ENCODE peak calls at places on chromosomes 12 and 14, in four cellular contexts. One of them, this sample, is unnamed.

GRCh38 chr12:71865166-71865713 is 25.7 kb downstream of the TBC1D15 start:
- DNase-seq in substantia nigra: no peak
- DNase-seq in body of pancreas: no peak
- DNase-seq in DMS153: no peak
- DNase-seq in this sample: no peak

GRCh38 chr12:57619434-57620244 is 8.4 kb downstream of the ARHGEF25 start:
- DNase-seq in DMS153: no peak
- DNase-seq in body of pancreas: no peak
- DNase-seq in substantia nigra: no peak
- DNase-seq in this sample: no peak

GRCh38 chr12:25730489-25731349 is 177.6 kb upstream of the LMNTD1 start:
- DNase-seq in DMS153: no peak
- DNase-seq in body of pancreas: no peak
- DNase-seq in substantia nigra: no peak
- DNase-seq in this sample: no peak

GRCh38 chr12:121167232-121167820 is 34.6 kb downstream of the P2RX7 start:
- DNase-seq in substantia nigra: no peak
- DNase-seq in DMS153: no peak
- DNase-seq in body of pancreas: peak
- DNase-seq in this sample: no peak

GRCh38 chr14:52369305-52369781 is 55.2 kb downstream of the PTGER2 start:
- DNase-seq in body of pancreas: no peak
- DNase-seq in substantia nigra: no peak
- DNase-seq in DMS153: no peak
- DNase-seq in this sample: no peak

GRCh38 chr12:117188961-117189724 is 1.1 kb downstream of the FBXO21 start:
- DNase-seq in body of pancreas: peak
- DNase-seq in DMS153: no peak
- DNase-seq in substantia nigra: peak
- DNase-seq in this sample: no peak

GRCh38 chr14:46818147-46818546 is 166.6 kb upstream of the RPL10L start:
- DNase-seq in body of pancreas: no peak
- DNase-seq in DMS153: no peak
- DNase-seq in substantia nigra: no peak
- DNase-seq in this sample: no peak

GRCh38 chr12:45762185-45763110 is 32.9 kb downstream of the ARID2 start:
- DNase-seq in DMS153: peak
- DNase-seq in body of pancreas: peak
- DNase-seq in substantia nigra: peak
- DNase-seq in this sample: peak

GRCh38 chr14:63726499-63726898 is 1.4 kb downstream of the SGPP1 start:
- DNase-seq in DMS153: no peak
- DNase-seq in body of pancreas: no peak
- DNase-seq in substantia nigra: no peak
- DNase-seq in this sample: no peak

GRCh38 chr14:67352055-67352454 is 7.5 kb downstream of the ATP6V1D start:
- DNase-seq in DMS153: no peak
- DNase-seq in substantia nigra: no peak
- DNase-seq in body of pancreas: no peak
- DNase-seq in this sample: no peak

GRCh38 chr14:93064411-93065271 is 51.1 kb downstream of the ITPK1 start:
- DNase-seq in DMS153: no peak
- DNase-seq in body of pancreas: no peak
- DNase-seq in substantia nigra: no peak
- DNase-seq in this sample: no peak

GRCh38 chr12:105321125-105321524 is 9.4 kb upstream of the C12orf75 start:
- DNase-seq in substantia nigra: no peak
- DNase-seq in DMS153: no peak
- DNase-seq in body of pancreas: no peak
- DNase-seq in this sample: no peak

This sample was measured in NCI-H2029 treated with DMSO at 0.1 percent for 48 hours.